ENCODE peak calls at places on chromosomes 2 and 18, in eight cellular contexts. S, A, X, F, V, K, C and J are unnamed samples.

GRCh38 chr2:99169534-99169933 is 11.3 kb downstream of the MITD1 start:
- DNase-seq in V (no peak), K (no peak), S (no peak), F (no peak), C (no peak), A (no peak), X (no peak), J (no peak)

GRCh38 chr2:200054681-200055468 is 99.5 kb downstream of the MAIP1 start:
- DNase-seq in F (no peak), X (no peak), A (peak), V (no peak), S (no peak), K (no peak), C (peak), J (no peak)

GRCh38 chr18:23421277-23421676 is 31.8 kb upstream of the RIOK3 start:
- DNase-seq in C (no peak), X (no peak), K (no peak), F (no peak), V (no peak), A (no peak), S (no peak), J (no peak)

GRCh38 chr2:8684421-8684884 is 2.6 kb downstream of the ID2 start:
- DNase-seq in A (peak), K (no peak), V (no peak), X (peak), S (peak), C (peak), F (no peak), J (no peak)

GRCh38 chr2:65465857-65466256 is 33.5 kb upstream of the SPRED2 start:
- DNase-seq in C (no peak), V (no peak), K (no peak), A (no peak), F (no peak), X (no peak), S (no peak), J (no peak)

GRCh38 chr2:32832400-32832799 is 114.4 kb upstream of the LTBP1 start:
- DNase-seq in X (no peak), K (no peak), V (no peak), C (no peak), A (no peak), F (no peak), S (no peak), J (no peak)

GRCh38 chr18:3649559-3650426 is 199.8 kb downstream of the TGIF1 start:
- DNase-seq in S (peak), K (no peak), A (no peak), F (no peak), C (peak), V (no peak), X (no peak), J (no peak)

GRCh38 chr2:128197059-128197458 is 106.1 kb downstream of the UGGT1 start:
- DNase-seq in C (no peak), X (no peak), V (no peak), S (no peak), F (no peak), K (no peak), A (no peak), J (no peak)

GRCh38 chr2:216866515-216867095 is 6.7 kb upstream of the TNP1 start:
- DNase-seq in C (no peak), V (no peak), A (no peak), S (no peak), X (no peak), K (no peak), F (no peak), J (no peak)

GRCh38 chr2:113248997-113249770 is 29.5 kb downstream of the PAX8 start:
- DNase-seq in X (peak), S (peak), F (no peak), V (peak), K (no peak), C (peak), A (peak), J (peak)

GRCh38 chr2:239240480-239240881 is 160.3 kb downstream of the HDAC4 start:
- DNase-seq in V (no peak), X (peak), A (no peak), K (no peak), C (peak), F (no peak), S (no peak), J (no peak)

GRCh38 chr2:174788291-174788929 is 24.1 kb upstream of the CHRNA1 start:
- DNase-seq in C (peak), K (no peak), X (no peak), V (no peak), S (no peak), F (no peak), A (peak), J (no peak)

GRCh38 chr2:38245114-38245641 is 131.9 kb downstream of the ATL2 start:
- DNase-seq in C (no peak), K (no peak), A (peak), F (peak), S (no peak), X (no peak), V (no peak), J (peak)

GRCh38 chr2:148926291-148926961 is 51.4 kb downstream of the KIF5C start:
- DNase-seq in V (peak), X (peak), K (no peak), F (no peak), C (peak), S (peak), A (peak), J (no peak)